ENCODE peak calls at places on chromosomes 1 and 21, in seven cellular contexts. One of them, this sample, is unnamed.

GRCh38 chr1:14599173-14599754 is 779 bp downstream of the KAZN start:
- DNase-seq in heart right ventricle: no peak
- DNase-seq in upper lobe of right lung: no peak
- DNase-seq in neural progenitor cell: peak
- DNase-seq in AG09309: no peak
- DNase-seq in H9: peak
- DNase-seq in dorsolateral prefrontal cortex: peak
- DNase-seq in this sample: no peak

GRCh38 chr1:232057896-232058274 is 431.3 kb downstream of the DISC1 start:
- DNase-seq in neural progenitor cell: no peak
- DNase-seq in H9: no peak
- DNase-seq in upper lobe of right lung: no peak
- DNase-seq in AG09309: no peak
- DNase-seq in heart right ventricle: no peak
- DNase-seq in dorsolateral prefrontal cortex: no peak
- DNase-seq in this sample: no peak

GRCh38 chr1:205417884-205418283 is 4.0 kb downstream of the LEMD1 start:
- DNase-seq in dorsolateral prefrontal cortex: no peak
- DNase-seq in AG09309: no peak
- DNase-seq in upper lobe of right lung: no peak
- DNase-seq in H9: no peak
- DNase-seq in neural progenitor cell: no peak
- DNase-seq in heart right ventricle: no peak
- DNase-seq in this sample: no peak

GRCh38 chr1:6239950-6240768 is 3.8 kb upstream of the HES3 start:
- DNase-seq in H9: peak
- DNase-seq in AG09309: peak
- DNase-seq in heart right ventricle: no peak
- DNase-seq in dorsolateral prefrontal cortex: no peak
- DNase-seq in neural progenitor cell: peak
- DNase-seq in upper lobe of right lung: no peak
- DNase-seq in this sample: no peak

GRCh38 chr21:46605759-46606426 is 1.0 kb upstream of the S100B start:
- DNase-seq in H9: no peak
- DNase-seq in neural progenitor cell: no peak
- DNase-seq in heart right ventricle: peak
- DNase-seq in dorsolateral prefrontal cortex: no peak
- DNase-seq in AG09309: no peak
- DNase-seq in upper lobe of right lung: peak
- DNase-seq in this sample: no peak

GRCh38 chr1:109790735-109791494 is 27.2 kb upstream of the EPS8L3 start:
- DNase-seq in neural progenitor cell: peak
- DNase-seq in AG09309: no peak
- DNase-seq in upper lobe of right lung: peak
- DNase-seq in H9: peak
- DNase-seq in heart right ventricle: peak
- DNase-seq in dorsolateral prefrontal cortex: peak
- DNase-seq in this sample: no peak

GRCh38 chr1:206041640-206042039 is 11.3 kb upstream of the RHEX start:
- DNase-seq in AG09309: no peak
- DNase-seq in heart right ventricle: no peak
- DNase-seq in neural progenitor cell: peak
- DNase-seq in H9: peak
- DNase-seq in dorsolateral prefrontal cortex: no peak
- DNase-seq in upper lobe of right lung: no peak
- DNase-seq in this sample: peak

GRCh38 chr1:150579955-150580642 is 689 bp upstream of the MCL1 start:
- DNase-seq in H9: no peak
- DNase-seq in AG09309: no peak
- DNase-seq in dorsolateral prefrontal cortex: no peak
- DNase-seq in neural progenitor cell: no peak
- DNase-seq in upper lobe of right lung: peak
- DNase-seq in heart right ventricle: no peak
- DNase-seq in this sample: no peak

GRCh38 chr1:208510192-208510952 is 266.2 kb upstream of the PLXNA2 start:
- DNase-seq in AG09309: peak
- DNase-seq in dorsolateral prefrontal cortex: no peak
- DNase-seq in neural progenitor cell: no peak
- DNase-seq in H9: no peak
- DNase-seq in heart right ventricle: no peak
- DNase-seq in upper lobe of right lung: no peak
- DNase-seq in this sample: no peak

GRCh38 chr1:60848583-60849188 is 233.7 kb upstream of the NFIA start:
- DNase-seq in heart right ventricle: no peak
- DNase-seq in upper lobe of right lung: no peak
- DNase-seq in dorsolateral prefrontal cortex: no peak
- DNase-seq in AG09309: peak
- DNase-seq in neural progenitor cell: peak
- DNase-seq in H9: no peak
- DNase-seq in this sample: no peak
- TF ChIP-seq CTCF in heart right ventricle: peak
- TF ChIP-seq CTCF in upper lobe of right lung: peak
- TF ChIP-seq CTCF in dorsolateral prefrontal cortex: peak
- TF ChIP-seq CTCF in AG09309: peak
- TF ChIP-seq CTCF in neural progenitor cell: peak
- TF ChIP-seq CTCF in H9: peak
- TF ChIP-seq CTCF in this sample: no peak

DNA sequence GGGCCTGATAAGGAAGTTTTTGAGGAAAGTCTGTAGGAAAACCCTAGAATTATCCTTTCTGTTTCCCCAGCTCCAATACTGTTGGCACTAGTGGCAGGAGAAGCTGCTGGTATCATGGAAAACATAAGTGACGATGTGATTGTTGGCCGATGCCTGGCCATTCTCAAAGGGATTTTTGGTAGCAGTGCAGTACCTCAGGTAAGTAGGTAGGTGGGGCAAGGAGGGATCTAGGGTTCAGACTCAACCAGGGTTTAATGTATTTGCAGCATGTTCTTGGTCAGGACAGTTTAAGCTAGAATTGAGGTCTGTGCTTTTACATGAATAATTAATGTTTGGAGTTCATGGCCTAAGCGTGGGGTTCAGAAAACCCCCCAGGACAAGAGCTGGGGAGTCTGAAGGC is 62.1 kb downstream of the KDM1A start:
- DNase-seq in H9: peak
- DNase-seq in AG09309: no peak
- DNase-seq in neural progenitor cell: peak
- DNase-seq in dorsolateral prefrontal cortex: no peak
- DNase-seq in heart right ventricle: no peak
- DNase-seq in upper lobe of right lung: no peak
- DNase-seq in this sample: no peak
- TF ChIP-seq CTCF in H9: peak
- TF ChIP-seq CTCF in AG09309: no peak
- TF ChIP-seq CTCF in neural progenitor cell: peak
- TF ChIP-seq CTCF in dorsolateral prefrontal cortex: no peak
- TF ChIP-seq CTCF in heart right ventricle: no peak
- TF ChIP-seq CTCF in upper lobe of right lung: no peak
- TF ChIP-seq CTCF in this sample: no peak

DNA sequence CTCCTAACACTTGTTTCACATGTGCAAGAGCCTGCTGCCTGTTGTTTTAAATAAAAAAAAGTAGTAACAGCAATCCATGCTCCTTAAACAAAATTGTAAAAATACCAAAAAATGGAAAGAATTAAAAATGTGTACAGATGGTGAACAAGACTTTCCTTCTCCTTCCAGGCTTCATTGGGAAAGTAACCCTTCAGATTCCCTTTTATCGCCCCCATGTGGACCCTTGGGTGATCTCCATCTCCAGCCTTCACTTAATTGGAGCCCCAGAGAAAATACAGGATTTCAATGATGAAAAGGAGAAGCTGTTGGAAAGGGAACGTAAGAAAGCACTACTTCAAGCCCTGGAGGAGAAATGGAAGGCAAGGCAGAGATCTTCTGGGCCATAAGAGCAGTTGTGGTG is 14.2 kb downstream of the VPS13D start:
- DNase-seq in AG09309: no peak
- DNase-seq in upper lobe of right lung: no peak
- DNase-seq in dorsolateral prefrontal cortex: no peak
- DNase-seq in neural progenitor cell: peak
- DNase-seq in H9: no peak
- DNase-seq in heart right ventricle: no peak
- DNase-seq in this sample: no peak
- TF ChIP-seq CTCF in AG09309: peak
- TF ChIP-seq CTCF in upper lobe of right lung: peak
- TF ChIP-seq CTCF in dorsolateral prefrontal cortex: no peak
- TF ChIP-seq CTCF in neural progenitor cell: peak
- TF ChIP-seq CTCF in H9: peak
- TF ChIP-seq CTCF in heart right ventricle: no peak
- TF ChIP-seq CTCF in this sample: no peak

GRCh38 chr1:15742339-15742801 is at the start of gene TMEM82:
- DNase-seq in AG09309: no peak
- DNase-seq in H9: peak
- DNase-seq in dorsolateral prefrontal cortex: no peak
- DNase-seq in neural progenitor cell: no peak
- DNase-seq in upper lobe of right lung: no peak
- DNase-seq in heart right ventricle: no peak
- DNase-seq in this sample: no peak
- TF ChIP-seq CTCF in AG09309: no peak
- TF ChIP-seq CTCF in H9: no peak
- TF ChIP-seq CTCF in dorsolateral prefrontal cortex: no peak
- TF ChIP-seq CTCF in neural progenitor cell: no peak
- TF ChIP-seq CTCF in upper lobe of right lung: no peak
- TF ChIP-seq CTCF in heart right ventricle: no peak
- TF ChIP-seq CTCF in this sample: no peak

DNA sequence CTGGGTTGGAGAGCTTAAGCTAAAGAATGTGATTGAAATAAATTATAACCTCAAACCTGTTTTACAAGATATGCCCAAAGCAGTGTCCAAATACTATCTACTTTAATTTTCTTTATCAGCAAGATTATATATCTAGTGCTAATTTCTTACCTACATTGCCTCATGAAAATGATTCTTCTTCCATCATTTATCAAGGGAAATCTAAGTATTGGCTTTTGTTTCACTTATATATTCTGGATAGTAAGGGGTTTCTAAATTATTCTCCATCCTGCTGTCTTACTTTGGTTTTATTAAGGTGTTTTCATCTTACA is 81.2 kb downstream of the PHTF1 start:
- DNase-seq in H9: no peak
- DNase-seq in heart right ventricle: no peak
- DNase-seq in upper lobe of right lung: no peak
- DNase-seq in AG09309: no peak
- DNase-seq in dorsolateral prefrontal cortex: no peak
- DNase-seq in neural progenitor cell: no peak
- DNase-seq in this sample: no peak
- TF ChIP-seq CTCF in H9: peak
- TF ChIP-seq CTCF in heart right ventricle: no peak
- TF ChIP-seq CTCF in upper lobe of right lung: no peak
- TF ChIP-seq CTCF in AG09309: no peak
- TF ChIP-seq CTCF in dorsolateral prefrontal cortex: no peak
- TF ChIP-seq CTCF in neural progenitor cell: no peak
- TF ChIP-seq CTCF in this sample: no peak

This sample was measured in activated B cell treated with CpG ODN at 0.5 μM for 24 hours.